ENCODE peak calls at places on chromosomes 16 and 17, in seven cellular contexts. One of them, this sample, is unnamed.

GRCh38 chr17:76498886-76499667 is 2.1 kb downstream of the RHBDF2 start:
- DNase-seq in M059J: peak; percentile 78
- DNase-seq in left ventricle myocardium inferior: no peak
- DNase-seq in sigmoid colon: no peak
- DNase-seq in LoVo: peak; percentile 15
- DNase-seq in mucosa of descending colon: no peak
- DNase-seq in neural progenitor cell: no peak
- DNase-seq in this sample: no peak

GRCh38 chr17:76517638-76518038 is 16.4 kb upstream of the RHBDF2 start:
- DNase-seq in M059J: no peak
- DNase-seq in left ventricle myocardium inferior: no peak
- DNase-seq in sigmoid colon: no peak
- DNase-seq in LoVo: no peak
- DNase-seq in mucosa of descending colon: no peak
- DNase-seq in neural progenitor cell: no peak
- DNase-seq in this sample: no peak

GRCh38 chr17:77651983-77652382 is 306.5 kb upstream of the TNRC6C start:
- DNase-seq in M059J: no peak
- DNase-seq in left ventricle myocardium inferior: no peak
- DNase-seq in sigmoid colon: peak; percentile 11
- DNase-seq in LoVo: no peak
- DNase-seq in mucosa of descending colon: no peak
- DNase-seq in neural progenitor cell: no peak
- DNase-seq in this sample: no peak

GRCh38 chr17:77403854-77404253 is 263.1 kb downstream of the SEC14L1 start:
- DNase-seq in M059J: no peak
- DNase-seq in left ventricle myocardium inferior: no peak
- DNase-seq in sigmoid colon: no peak
- DNase-seq in LoVo: no peak
- DNase-seq in mucosa of descending colon: no peak
- DNase-seq in neural progenitor cell: no peak
- DNase-seq in this sample: no peak

GRCh38 chr17:72097144-72097543 is 23.7 kb upstream of the SOX9 start:
- DNase-seq in M059J: peak; percentile 92
- DNase-seq in left ventricle myocardium inferior: no peak
- DNase-seq in sigmoid colon: no peak
- DNase-seq in LoVo: no peak
- DNase-seq in mucosa of descending colon: no peak
- DNase-seq in neural progenitor cell: no peak
- DNase-seq in this sample: no peak

GRCh38 chr16:84234656-84235285 is 5.0 kb downstream of the KCNG4 start:
- DNase-seq in M059J: peak; percentile 8
- DNase-seq in left ventricle myocardium inferior: no peak
- DNase-seq in sigmoid colon: no peak
- DNase-seq in LoVo: no peak
- DNase-seq in mucosa of descending colon: no peak
- DNase-seq in neural progenitor cell: no peak
- DNase-seq in this sample: no peak

GRCh38 chr17:45270828-45271418 is 9.0 kb upstream of the SPATA32 start:
- DNase-seq in M059J: no peak
- DNase-seq in left ventricle myocardium inferior: no peak
- DNase-seq in sigmoid colon: no peak
- DNase-seq in LoVo: no peak
- DNase-seq in mucosa of descending colon: peak; percentile 38
- DNase-seq in neural progenitor cell: peak; percentile 71
- DNase-seq in this sample: peak; percentile 15

GRCh38 chr16:74667215-74667765 is 613 bp upstream of the RFWD3 start:
- DNase-seq in M059J: peak; percentile 50
- DNase-seq in left ventricle myocardium inferior: peak; percentile 24
- DNase-seq in sigmoid colon: peak; percentile 69
- DNase-seq in LoVo: peak; percentile 6
- DNase-seq in mucosa of descending colon: peak; percentile 42
- DNase-seq in neural progenitor cell: peak; percentile 79
- DNase-seq in this sample: peak; percentile 7

GRCh38 chr16:79171504-79172240 is 428.9 kb downstream of the MAF start:
- DNase-seq in M059J: peak; percentile 2
- DNase-seq in left ventricle myocardium inferior: no peak
- DNase-seq in sigmoid colon: no peak
- DNase-seq in LoVo: no peak
- DNase-seq in mucosa of descending colon: no peak
- DNase-seq in neural progenitor cell: no peak
- DNase-seq in this sample: peak; percentile 39

GRCh38 chr17:43532581-43532980 is 13.6 kb downstream of the ETV4 start:
- DNase-seq in M059J: no peak
- DNase-seq in left ventricle myocardium inferior: no peak
- DNase-seq in sigmoid colon: no peak
- DNase-seq in LoVo: no peak
- DNase-seq in mucosa of descending colon: peak; percentile 83
- DNase-seq in neural progenitor cell: no peak
- DNase-seq in this sample: no peak

GRCh38 chr17:49388290-49388640 is 26.2 kb upstream of the ZNF652 start:
- DNase-seq in M059J: no peak
- DNase-seq in left ventricle myocardium inferior: no peak
- DNase-seq in sigmoid colon: no peak
- DNase-seq in LoVo: no peak
- DNase-seq in mucosa of descending colon: no peak
- DNase-seq in neural progenitor cell: no peak
- DNase-seq in this sample: no peak

GRCh38 chr17:27762527-27763305 is 37.6 kb downstream of the NOS2 start:
- DNase-seq in M059J: peak; percentile 32
- DNase-seq in left ventricle myocardium inferior: no peak
- DNase-seq in sigmoid colon: no peak
- DNase-seq in LoVo: peak; percentile 11
- DNase-seq in mucosa of descending colon: peak; percentile 45
- DNase-seq in neural progenitor cell: peak; percentile 65
- DNase-seq in this sample: no peak

GRCh38 chr16:47713225-47713595 is 252.1 kb downstream of the PHKB start:
- DNase-seq in M059J: peak; percentile 91
- DNase-seq in left ventricle myocardium inferior: no peak
- DNase-seq in sigmoid colon: no peak
- DNase-seq in LoVo: no peak
- DNase-seq in mucosa of descending colon: no peak
- DNase-seq in neural progenitor cell: no peak
- DNase-seq in this sample: no peak

GRCh38 chr17:55273579-55274370 is 9.0 kb downstream of the HLF start:
- DNase-seq in M059J: peak; percentile 91
- DNase-seq in left ventricle myocardium inferior: peak; percentile 74
- DNase-seq in sigmoid colon: peak; percentile 93
- DNase-seq in LoVo: no peak
- DNase-seq in mucosa of descending colon: no peak
- DNase-seq in neural progenitor cell: no peak
- DNase-seq in this sample: no peak